ENCODE peak calls at places on chromosomes 3 and 15, in nine cellular contexts. R is cardiac muscle cell; O is esophagus squamous epithelium; G is pancreas; K is heart left ventricle; J is heart right ventricle; C is A673; X is CD8-positive, alpha-beta T cell; A is DND-41. M is an unnamed sample.
A peak's percentile ranks its signal among the peaks of the same experiment; 100 is the strongest.

GRCh38 chr3:99641984-99642383 is 3.6 kb downstream of the COL8A1 start:
- DNase-seq in J (no peak), K (no peak), X (no peak), C (no peak), O (no peak), A (no peak), G (no peak), R (no peak), M (no peak)

GRCh38 chr3:168336276-168336675 is 240.6 kb upstream of the GOLIM4 start:
- DNase-seq in X (no peak), J (no peak), C (no peak), O (no peak), R (peak; percentile 50), A (no peak), K (no peak), G (no peak), M (no peak)

GRCh38 chr3:58054652-58055051 is 46.4 kb downstream of the FLNB start:
- DNase-seq in O (no peak), C (no peak), R (no peak), G (no peak), J (no peak), K (no peak), A (no peak), X (no peak), M (no peak)

GRCh38 chr15:48718646-48719045 is 73.1 kb upstream of the FBN1 start:
- DNase-seq in K (no peak), R (no peak), A (no peak), C (no peak), O (no peak), J (no peak), G (no peak), X (no peak), M (no peak)

GRCh38 chr3:130839815-130840214 is 54.1 kb upstream of the ATP2C1 start:
- DNase-seq in O (no peak), J (no peak), K (no peak), A (peak; percentile 17), R (peak; percentile 19), C (peak; percentile 11), X (no peak), G (no peak), M (no peak)

GRCh38 chr3:12884104-12884742 is 42.9 kb upstream of the RPL32 start:
- DNase-seq in J (peak; percentile 53), C (peak; percentile 48), O (no peak), K (no peak), X (no peak), R (no peak), A (no peak), G (no peak), M (no peak)

GRCh38 chr3:138781012-138781470 is 53.7 kb downstream of the PIK3CB start:
- DNase-seq in C (no peak), G (no peak), K (no peak), A (peak; percentile 73), R (no peak), J (no peak), X (peak; percentile 29), O (no peak), M (no peak)

GRCh38 chr15:97944724-97945123 is 15.8 kb upstream of the ARRDC4 start:
- DNase-seq in O (no peak), A (no peak), X (no peak), C (no peak), J (no peak), G (no peak), R (no peak), K (no peak), M (no peak)

GRCh38 chr3:123605789-123606234 is 21.0 kb upstream of the HACD2 start:
- DNase-seq in J (no peak), O (no peak), A (no peak), G (no peak), K (no peak), C (no peak), R (no peak), X (no peak), M (no peak)

GRCh38 chr3:38379201-38379770 is 32.7 kb downstream of the XYLB start:
- DNase-seq in O (no peak), J (no peak), K (no peak), X (no peak), C (no peak), A (no peak), R (no peak), G (no peak), M (no peak)

GRCh38 chr3:170421147-170421641 is 2.5 kb downstream of the CLDN11 start:
- DNase-seq in K (no peak), J (no peak), O (no peak), X (no peak), R (peak; percentile 22), G (no peak), C (no peak), A (no peak), M (no peak)

GRCh38 chr3:134476977-134477376 is 8.8 kb downstream of the ANAPC13 start:
- DNase-seq in K (no peak), O (no peak), X (no peak), A (no peak), R (no peak), G (no peak), J (peak; percentile 39), C (no peak), M (no peak)

GRCh38 chr15:68696532-68697363 is 118.0 kb downstream of the CORO2B start:
- DNase-seq in X (no peak), K (no peak), C (no peak), A (no peak), R (no peak), G (no peak), J (no peak), O (no peak), M (no peak)

GRCh38 chr15:68694111-68694510 is 115.3 kb downstream of the CORO2B start:
- DNase-seq in J (no peak), X (no peak), K (no peak), R (no peak), G (no peak), A (no peak), C (no peak), O (no peak), M (no peak)

GRCh38 chr15:68691667-68692066 is 112.9 kb downstream of the CORO2B start:
- DNase-seq in X (no peak), J (no peak), C (peak; percentile 64), G (no peak), O (no peak), R (peak; percentile 58), A (no peak), K (no peak), M (no peak)

GRCh38 chr15:68695061-68695595 is 116.3 kb downstream of the CORO2B start:
- DNase-seq in R (no peak), G (no peak), J (no peak), K (no peak), C (no peak), O (no peak), A (no peak), X (no peak), M (no peak)

GRCh38 chr15:68693071-68693470 is 114.3 kb downstream of the CORO2B start:
- DNase-seq in C (peak; percentile 80), J (no peak), O (no peak), G (no peak), A (peak; percentile 53), R (no peak), X (no peak), K (no peak), M (no peak)
- H3K27ac ChIP-seq in C (no peak overlapping the region), J (no peak overlapping the region), O (no peak overlapping the region), G (no peak overlapping the region), A (no peak overlapping the region), R (no peak overlapping the region), X (no peak overlapping the region), K (no peak overlapping the region), M (no peak overlapping the region)

DNA sequence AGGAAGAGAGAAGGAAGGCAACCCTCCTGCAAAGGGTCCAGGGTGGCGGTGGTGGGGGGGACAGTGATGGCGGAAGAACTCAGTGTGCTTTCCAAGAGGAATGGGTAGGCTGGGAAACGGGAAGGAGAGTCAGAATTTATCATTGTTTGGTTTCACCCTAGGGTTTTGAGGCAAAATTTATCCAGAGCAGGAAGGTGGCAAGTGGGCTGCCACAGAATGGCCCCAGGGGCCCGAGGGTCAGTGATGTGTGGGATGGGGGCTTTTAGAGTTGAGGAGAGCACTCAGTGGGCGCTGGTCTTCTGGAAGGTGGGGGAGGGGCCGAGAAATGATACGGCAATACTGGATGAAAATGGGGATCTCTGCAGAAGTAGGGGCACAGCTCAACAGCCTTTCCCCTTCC is 581 bp downstream of the FAM131A start:
- DNase-seq in K (no peak), G (no peak), R (no peak), X (no peak), O (no peak), A (no peak), J (no peak), C (no peak), M (no peak)
- H3K4me3 ChIP-seq in K (peak overlapping the region; percentile 86), G (peak overlapping the region; percentile 19), R (no peak overlapping the region), X (no peak overlapping the region), O (peak overlapping the region; percentile 31), A (no peak overlapping the region), J (peak overlapping the region; percentile 83), C (no peak overlapping the region), M (peak overlapping the region; percentile 93)

GRCh38 chr3:46372492-46373359 is 2.0 kb downstream of the CCR5 start:
- DNase-seq in X (no peak), J (no peak), G (no peak), R (peak; percentile 30), O (no peak), A (peak; percentile 44), C (no peak), K (no peak), M (no peak)
- TF ChIP-seq CTCF in X (peak; percentile 43), J (no peak), G (peak; percentile 29), R (peak; percentile 65), O (peak; percentile 60), A (peak; percentile 80), C (peak; percentile 37), K (peak; percentile 48), M (no peak)

GRCh38 chr15:27589260-27589659 is 509.9 kb downstream of the OCA2 start:
- DNase-seq in G (peak; percentile 75), R (no peak), C (no peak), J (no peak), K (no peak), O (no peak), A (peak; percentile 29), X (no peak), M (no peak)

GRCh38 chr15:27587810-27588209 is 511.3 kb downstream of the OCA2 start:
- DNase-seq in C (no peak), X (no peak), A (no peak), G (no peak), K (no peak), J (no peak), O (no peak), R (peak; percentile 21), M (no peak)

GRCh38 chr15:27589782-27590181 is 509.3 kb downstream of the OCA2 start:
- DNase-seq in J (no peak), A (no peak), X (no peak), C (no peak), R (no peak), O (no peak), K (no peak), G (no peak), M (no peak)

DNA sequence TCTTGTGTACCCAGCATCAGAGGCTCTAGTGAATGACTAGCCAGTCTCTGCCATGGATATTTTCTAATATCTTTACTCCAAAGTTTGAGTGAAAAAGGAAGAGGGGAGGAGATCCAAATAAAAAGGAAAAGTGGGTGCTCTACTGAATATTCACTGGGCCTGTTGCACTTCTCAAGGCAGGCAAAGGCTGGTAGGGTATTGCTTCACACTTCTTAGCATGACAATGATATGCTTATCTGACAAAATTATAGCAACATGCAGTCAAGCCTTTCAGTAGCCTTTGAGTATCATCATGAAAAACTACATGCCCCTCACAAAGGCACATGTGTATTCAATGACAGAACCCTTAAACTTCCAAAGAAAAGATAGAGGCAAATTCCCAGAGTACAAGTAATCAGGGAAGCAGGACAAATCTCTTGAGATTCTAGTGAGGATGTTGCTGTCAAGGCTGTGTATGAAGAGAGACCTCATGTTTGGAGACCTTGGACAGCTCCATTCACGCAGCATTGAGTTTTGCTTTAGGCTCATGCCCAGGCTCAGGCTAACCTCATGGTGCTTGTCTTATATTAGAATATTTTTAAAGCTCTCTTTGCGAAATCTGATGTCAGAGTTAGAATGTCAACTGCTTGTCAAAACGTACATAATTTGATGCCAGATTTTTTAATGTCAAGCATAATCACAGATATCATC is 506.9 kb downstream of the OCA2 start:
- DNase-seq in X (no peak), K (no peak), G (no peak), R (peak; percentile 35), O (no peak), A (no peak), C (no peak), J (no peak), M (no peak)
- H3K27ac ChIP-seq in X (no peak overlapping the region), K (no peak overlapping the region), G (no peak overlapping the region), R (no peak overlapping the region), O (no peak overlapping the region), A (no peak overlapping the region), C (no peak overlapping the region), J (no peak overlapping the region), M (no peak overlapping the region)